ENCODE peak calls at places on chromosomes 5 and 9, in four cellular contexts. Y, M, V and F are unnamed samples.

GRCh38 chr9:93567271-93567959 is 9.0 kb upstream of the PHF2 start:
- DNase-seq in Y (no peak), M (no peak), V (no peak), F (no peak)

GRCh38 chr5:124289122-124289521 is 457.3 kb downstream of the ZNF608 start:
- DNase-seq in Y (no peak), M (no peak), V (no peak), F (peak; percentile 17)

GRCh38 chr9:136742640-136743391 is at the start of gene LCN10:
- DNase-seq in Y (no peak), M (no peak), V (no peak), F (peak; percentile 80)

GRCh38 chr9:35102769-35103659 is at the start of gene STOML2:
- DNase-seq in Y (peak; percentile 93), M (peak; percentile 78), V (peak; percentile 93), F (peak; percentile 96)

GRCh38 chr5:133817456-133817855 is 151.0 kb downstream of the C5orf15 start:
- DNase-seq in Y (no peak), M (no peak), V (no peak), F (no peak)

GRCh38 chr5:12623408-12623807 is 719.2 kb upstream of the CTNND2 start:
- DNase-seq in Y (no peak), M (no peak), V (no peak), F (no peak)

GRCh38 chr5:79119486-79119885 is 7.9 kb downstream of the BHMT start:
- DNase-seq in Y (no peak), M (no peak), V (no peak), F (no peak)

GRCh38 chr9:120886490-120886967 is 9.5 kb upstream of the PHF19 start:
- DNase-seq in Y (no peak), M (no peak), V (peak; percentile 44), F (no peak)

GRCh38 chr5:175686396-175686795 is 28.5 kb downstream of the HRH2 start:
- DNase-seq in Y (no peak), M (no peak), V (no peak), F (no peak)

GRCh38 chr5:14600846-14601245 is 19.3 kb downstream of the OTULINL start:
- DNase-seq in Y (no peak), M (no peak), V (no peak), F (no peak)

GRCh38 chr9:92657296-92658094 is 12.4 kb downstream of the IPPK start:
- DNase-seq in Y (no peak), M (no peak), V (no peak), F (no peak)

GRCh38 chr5:43389679-43390329 is 22.4 kb downstream of the CCL28 start:
- DNase-seq in Y (peak; percentile 84), M (no peak), V (peak; percentile 86), F (peak; percentile 76)

GRCh38 chr9:6383551-6384225 is 29.3 kb upstream of the UHRF2 start:
- DNase-seq in Y (no peak), M (no peak), V (peak; percentile 32), F (no peak)

GRCh38 chr5:53480474-53481353 is at the start of gene FST:
- DNase-seq in Y (no peak), M (no peak), V (peak; percentile 35), F (peak; percentile 75)

GRCh38 chr9:129352157-129352870 is 174.3 kb upstream of the IER5L start:
- DNase-seq in Y (no peak), M (no peak), V (no peak), F (peak; percentile 95)

GRCh38 chr9:92342825-92343488 is 17.2 kb downstream of the CENPP start:
- DNase-seq in Y (no peak), M (no peak), V (no peak), F (no peak)

GRCh38 chr9:137300607-137301085 is 1.4 kb downstream of the NRARP start:
- DNase-seq in Y (no peak), M (no peak), V (no peak), F (peak; percentile 69)

GRCh38 chr5:124203308-124203707 is 543.1 kb downstream of the ZNF608 start:
- DNase-seq in Y (no peak), M (no peak), V (no peak), F (no peak)

GRCh38 chr5:167530548-167530947 is 760.9 kb upstream of the WWC1 start:
- DNase-seq in Y (no peak), M (no peak), V (no peak), F (peak; percentile 1)

GRCh38 chr9:99035313-99035712 is 69.6 kb upstream of the TGFBR1 start:
- DNase-seq in Y (no peak), M (no peak), V (no peak), F (no peak)

GRCh38 chr9:131330814-131331600 is 41.5 kb downstream of the PLPP7 start:
- DNase-seq in Y (no peak), M (no peak), V (no peak), F (peak; percentile 79)

GRCh38 chr5:177317959-177318377 is 6.3 kb upstream of the MXD3 start:
- DNase-seq in Y (peak; percentile 63), M (no peak), V (peak; percentile 61), F (peak; percentile 73)

GRCh38 chr5:175902013-175902412 is 30.6 kb downstream of the CPLX2 start:
- DNase-seq in Y (no peak), M (no peak), V (no peak), F (no peak)

GRCh38 chr9:34403554-34404380 is 27.1 kb upstream of the MYORG start:
- DNase-seq in Y (peak; percentile 39), M (no peak), V (peak; percentile 45), F (peak; percentile 78)

GRCh38 chr9:75715360-75715759 is 175.1 kb upstream of the PCSK5 start:
- DNase-seq in Y (no peak), M (no peak), V (no peak), F (no peak)

GRCh38 chr5:148012806-148013205 is 51.0 kb upstream of the SPINK5 start:
- DNase-seq in Y (no peak), M (no peak), V (no peak), F (no peak)

GRCh38 chr5:168292783-168293696 is 1.6 kb downstream of the WWC1 start:
- DNase-seq in Y (no peak), M (no peak), V (no peak), F (peak; percentile 40)

GRCh38 chr5:172482156-172483020 is 28.1 kb upstream of the SH3PXD2B start:
- DNase-seq in Y (no peak), M (no peak), V (peak; percentile 44), F (no peak)

GRCh38 chr9:130042931-130043653 is at the start of gene FNBP1:
- DNase-seq in Y (no peak), M (no peak), V (peak; percentile 69), F (peak; percentile 99)

GRCh38 chr9:116151966-116152381 is 1.6 kb upstream of the PAPPA start:
- DNase-seq in Y (no peak), M (no peak), V (peak; percentile 23), F (no peak)
- H3K27me3 ChIP-seq in Y (peaks cover 11% of the 10 kb centered on the region), M (no peaks in the 10 kb centered on the region), V (peaks cover 9% of the 10 kb centered on the region), F (no peaks in the 10 kb centered on the region)

DNA sequence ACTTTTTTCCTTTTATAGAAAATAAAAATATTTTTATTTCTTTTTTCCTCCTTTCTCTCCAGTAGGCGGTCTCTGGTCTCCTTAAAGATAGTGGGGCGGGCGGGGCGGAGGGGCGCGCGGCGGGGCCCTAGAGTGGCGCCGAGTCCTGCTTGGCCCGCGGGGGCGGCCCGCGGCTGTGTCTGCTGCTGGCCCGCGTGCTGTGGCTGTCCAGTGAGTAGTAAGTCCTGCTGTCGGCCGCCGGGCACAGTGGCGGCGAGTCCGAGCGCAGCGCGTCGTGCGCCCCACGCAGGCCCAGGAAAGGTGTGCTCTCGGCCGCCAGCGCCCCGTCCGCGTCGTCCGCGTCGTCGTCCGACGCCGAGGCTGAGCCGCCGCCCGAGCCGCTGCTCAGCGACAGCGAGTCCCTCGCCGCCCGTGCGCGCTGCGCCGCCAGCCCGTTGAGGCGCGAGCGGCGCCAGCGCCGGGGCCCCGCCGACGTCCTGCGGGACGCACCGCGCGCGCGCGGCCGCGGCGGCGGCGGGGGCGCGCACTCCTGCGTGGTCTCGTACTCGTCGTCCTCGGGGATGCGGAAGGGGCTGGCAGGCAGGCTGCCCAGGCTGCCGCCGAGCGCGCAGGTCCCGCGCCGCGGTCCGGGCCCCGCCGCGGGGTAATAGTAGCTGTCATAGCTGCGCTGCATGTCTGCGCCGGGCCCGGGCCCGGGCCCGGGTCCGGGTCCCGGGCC is 52.3 kb downstream of the PSD2 start:
- DNase-seq in Y (no peak), M (no peak), V (peak; percentile 33), F (peak; percentile 95)
- H3K27me3 ChIP-seq in Y (no peaks in the 10 kb centered on the region), M (no peaks in the 10 kb centered on the region), V (no peaks in the 10 kb centered on the region), F (no peaks in the 10 kb centered on the region)

GRCh38 chr9:95045751-95046150 is 271.8 kb downstream of the FANCC start:
- DNase-seq in Y (no peak), M (no peak), V (no peak), F (no peak)

GRCh38 chr9:95044731-95045508 is 272.6 kb downstream of the FANCC start:
- DNase-seq in Y (no peak), M (no peak), V (no peak), F (no peak)

GRCh38 chr9:95049761-95050160 is 267.7 kb downstream of the FANCC start:
- DNase-seq in Y (no peak), M (no peak), V (no peak), F (no peak)

GRCh38 chr9:95048225-95049087 is 269.1 kb downstream of the FANCC start:
- DNase-seq in Y (no peak), M (no peak), V (peak; percentile 83), F (peak; percentile 88)

GRCh38 chr9:95047452-95048224 is 269.9 kb downstream of the FANCC start:
- DNase-seq in Y (no peak), M (no peak), V (no peak), F (no peak)
- H3K27me3 ChIP-seq in Y (no peaks in the 10 kb centered on the region), M (no peaks in the 10 kb centered on the region), V (no peaks in the 10 kb centered on the region), F (no peaks in the 10 kb centered on the region)

GRCh38 chr9:96620155-96620514 is 492 bp upstream of the CDC14B start:
- DNase-seq in Y (no peak), M (no peak), V (no peak), F (no peak)
- H3K27me3 ChIP-seq in Y (no peaks in the 10 kb centered on the region), M (no peaks in the 10 kb centered on the region), V (no peaks in the 10 kb centered on the region), F (no peaks in the 10 kb centered on the region)